ENCODE peak calls at places on chromosomes 6 and 20, in four cellular contexts. P, A, R and M are unnamed samples.

GRCh38 chr6:100461273-100461919 is 3.3 kb downstream of the SIM1 start:
- DNase-seq in P (peak; percentile 41), A (no peak), R (no peak), M (no peak)

GRCh38 chr6:99709062-99709461 is 102.4 kb downstream of the PRDM13 start:
- DNase-seq in P (no peak), A (no peak), R (no peak), M (no peak)

GRCh38 chr6:3383525-3383924 is 73.3 kb downstream of the SLC22A23 start:
- DNase-seq in P (peak; percentile 24), A (peak; percentile 79), R (peak; percentile 88), M (peak; percentile 75)

GRCh38 chr6:51153109-51153508 is 334.4 kb downstream of the TFAP2B start:
- DNase-seq in P (no peak), A (peak; percentile 54), R (no peak), M (no peak)

GRCh38 chr6:11961923-11962322 is 50.2 kb upstream of the HIVEP1 start:
- DNase-seq in P (no peak), A (no peak), R (no peak), M (no peak)

GRCh38 chr6:11710221-11710836 is 68.3 kb downstream of the ADTRP start:
- DNase-seq in P (no peak), A (no peak), R (no peak), M (no peak)

GRCh38 chr6:157715766-157716171 is 107.3 kb upstream of the SNX9 start:
- DNase-seq in P (no peak), A (no peak), R (no peak), M (no peak)

GRCh38 chr20:39117486-39117885 is 155.3 kb downstream of the DHX35 start:
- DNase-seq in P (peak; percentile 72), A (no peak), R (peak; percentile 73), M (no peak)

GRCh38 chr6:39362487-39362865 is 40.0 kb upstream of the KCNK16 start:
- DNase-seq in P (no peak), A (peak; percentile 27), R (no peak), M (no peak)

GRCh38 chr6:117298941-117299340 is 33.6 kb downstream of the VGLL2 start:
- DNase-seq in P (no peak), A (no peak), R (no peak), M (no peak)

GRCh38 chr6:117307655-117308054 is 42.3 kb downstream of the VGLL2 start:
- DNase-seq in P (no peak), A (no peak), R (no peak), M (no peak)

GRCh38 chr6:117306227-117306784 is 40.9 kb downstream of the VGLL2 start:
- DNase-seq in P (no peak), A (no peak), R (no peak), M (no peak)

GRCh38 chr6:117304446-117304845 is 39.1 kb downstream of the VGLL2 start:
- DNase-seq in P (no peak), A (no peak), R (no peak), M (no peak)

GRCh38 chr6:117303323-117303722 is 38.0 kb downstream of the VGLL2 start:
- DNase-seq in P (no peak), A (no peak), R (no peak), M (no peak)
- TF ChIP-seq POLR2A in P (no peak), A (no peak), R (no peak), M (no peak)

DNA sequence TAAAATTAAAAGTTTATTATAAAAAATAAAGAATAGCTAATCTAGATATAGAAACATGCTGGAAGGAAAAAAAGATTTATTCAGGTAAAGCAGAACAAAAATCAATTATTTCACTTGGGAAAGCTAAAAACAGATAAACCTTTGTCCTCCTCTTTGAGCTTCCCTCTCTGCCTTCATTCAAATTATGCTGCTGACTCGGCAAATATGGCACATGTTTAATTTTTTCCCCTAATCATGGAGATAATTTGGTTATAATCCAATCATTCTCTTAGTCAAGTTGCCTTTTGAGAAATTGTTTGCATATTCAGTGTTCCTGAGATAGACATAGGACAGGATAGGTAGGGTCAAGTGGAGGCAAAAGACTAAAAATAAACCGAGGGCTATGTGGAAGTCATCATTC is 556.8 kb upstream of the PTCHD4 start:
- DNase-seq in P (no peak), A (no peak), R (no peak), M (no peak)
- TF ChIP-seq CHD4 in P (no peak), A (no peak), R (no peak), M (no peak)

GRCh38 chr20:57399587-57400261 is 8.5 kb downstream of the RBM38 start:
- DNase-seq in P (no peak), A (no peak), R (no peak), M (peak; percentile 71)
- TF ChIP-seq POLR2A in P (no peak), A (no peak), R (no peak), M (no peak)

DNA sequence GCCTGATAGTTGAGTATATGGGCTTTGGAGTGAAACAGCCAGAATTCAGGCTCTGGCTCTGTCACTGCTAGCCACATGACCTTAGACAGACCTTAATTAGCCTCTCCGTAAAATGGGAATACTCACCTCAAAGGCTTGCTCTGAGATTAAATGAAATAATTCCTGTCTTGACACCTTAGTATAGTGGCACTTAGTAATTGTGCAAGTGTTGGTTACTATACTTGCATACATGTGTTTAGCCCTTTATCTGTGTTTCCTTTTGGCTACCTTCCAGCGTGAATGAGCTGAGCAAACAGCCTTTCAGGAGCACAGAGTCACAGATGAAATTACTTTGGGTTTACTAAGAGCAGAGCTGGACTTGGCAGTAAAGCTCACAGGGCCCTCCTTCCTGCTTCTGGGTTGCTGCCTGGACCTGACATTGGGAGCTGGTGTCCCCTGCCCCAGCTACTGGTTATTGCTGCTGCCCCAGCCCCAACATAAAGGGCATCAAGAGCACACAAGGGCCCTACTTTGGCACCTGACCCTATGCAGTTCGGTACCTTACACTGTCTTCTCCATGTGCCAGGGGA is 32.8 kb downstream of the CD164 start:
- DNase-seq in P (peak; percentile 58), A (peak; percentile 83), R (peak; percentile 23), M (no peak)
- TF ChIP-seq CHD4 in P (no peak), A (no peak), R (no peak), M (no peak)

DNA sequence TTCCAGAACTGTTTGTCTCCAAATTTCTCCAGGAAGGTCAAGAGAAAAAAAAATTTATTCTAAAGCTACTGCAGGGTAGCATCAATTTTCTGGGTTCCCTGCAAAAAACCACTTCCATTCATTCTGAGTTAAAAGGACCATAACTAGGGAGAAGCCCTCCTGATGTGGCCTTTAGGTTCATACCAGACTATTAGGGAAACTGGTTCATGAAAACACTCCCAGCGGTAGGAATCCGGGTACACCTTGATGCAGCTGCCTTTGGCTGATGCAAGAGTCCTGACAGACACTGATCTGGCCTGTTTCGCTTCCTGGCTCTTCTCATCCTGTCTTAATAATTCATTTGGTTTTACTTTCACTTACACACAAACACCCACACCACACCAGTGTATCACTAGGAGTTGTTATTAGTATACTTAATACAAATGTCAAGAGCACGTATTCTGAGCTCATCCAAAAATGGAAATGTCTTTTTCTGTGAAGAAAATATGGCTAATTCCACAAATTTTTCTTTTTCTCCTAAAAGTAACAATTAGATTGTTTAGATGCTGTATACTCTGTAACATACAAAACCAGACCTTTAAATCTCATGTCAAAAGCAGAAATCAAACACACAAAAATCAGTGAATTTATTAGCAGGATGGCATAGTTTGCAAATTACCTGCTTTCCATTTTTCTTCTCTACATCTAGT is 38.4 kb upstream of the ARHGAP18 start:
- DNase-seq in P (no peak), A (peak; percentile 38), R (peak; percentile 79), M (peak; percentile 82)
- TF ChIP-seq POLR2A in P (no peak), A (no peak), R (no peak), M (peak; percentile 51)

DNA sequence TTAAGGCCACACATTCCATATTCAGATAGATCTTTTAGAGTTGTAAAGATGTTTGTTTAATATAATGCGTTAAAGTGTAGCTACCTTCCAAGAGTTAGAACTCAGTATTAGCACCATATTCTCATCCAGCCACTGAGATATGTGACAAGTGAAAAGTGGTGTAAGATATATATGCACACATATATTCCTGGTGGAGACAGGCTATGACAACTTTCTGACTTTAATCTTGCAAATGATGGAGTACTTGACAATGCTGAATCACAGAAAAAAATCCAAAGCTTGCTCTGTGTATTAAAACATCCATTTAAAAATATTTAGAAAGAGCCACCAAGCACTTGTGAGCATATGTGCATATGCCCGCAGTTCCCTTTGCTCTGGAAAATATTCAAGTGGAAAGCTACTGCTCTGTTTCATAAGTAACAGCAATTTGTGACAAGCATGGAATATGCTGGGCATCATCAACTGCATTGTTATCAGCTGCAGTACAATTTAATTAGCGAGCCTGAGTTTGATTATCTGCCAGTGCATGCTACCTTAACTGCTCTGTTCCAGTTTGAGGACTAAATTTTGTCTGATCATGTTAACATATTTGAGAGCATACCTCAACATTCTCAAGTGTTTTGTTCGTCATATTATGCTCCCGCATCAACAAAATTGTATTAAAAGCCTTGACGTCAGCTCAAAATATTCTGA is 64.8 kb downstream of the VIP start:
- DNase-seq in P (no peak), A (no peak), R (no peak), M (no peak)
- TF ChIP-seq CHD4 in P (no peak), A (no peak), R (no peak), M (no peak)

DNA sequence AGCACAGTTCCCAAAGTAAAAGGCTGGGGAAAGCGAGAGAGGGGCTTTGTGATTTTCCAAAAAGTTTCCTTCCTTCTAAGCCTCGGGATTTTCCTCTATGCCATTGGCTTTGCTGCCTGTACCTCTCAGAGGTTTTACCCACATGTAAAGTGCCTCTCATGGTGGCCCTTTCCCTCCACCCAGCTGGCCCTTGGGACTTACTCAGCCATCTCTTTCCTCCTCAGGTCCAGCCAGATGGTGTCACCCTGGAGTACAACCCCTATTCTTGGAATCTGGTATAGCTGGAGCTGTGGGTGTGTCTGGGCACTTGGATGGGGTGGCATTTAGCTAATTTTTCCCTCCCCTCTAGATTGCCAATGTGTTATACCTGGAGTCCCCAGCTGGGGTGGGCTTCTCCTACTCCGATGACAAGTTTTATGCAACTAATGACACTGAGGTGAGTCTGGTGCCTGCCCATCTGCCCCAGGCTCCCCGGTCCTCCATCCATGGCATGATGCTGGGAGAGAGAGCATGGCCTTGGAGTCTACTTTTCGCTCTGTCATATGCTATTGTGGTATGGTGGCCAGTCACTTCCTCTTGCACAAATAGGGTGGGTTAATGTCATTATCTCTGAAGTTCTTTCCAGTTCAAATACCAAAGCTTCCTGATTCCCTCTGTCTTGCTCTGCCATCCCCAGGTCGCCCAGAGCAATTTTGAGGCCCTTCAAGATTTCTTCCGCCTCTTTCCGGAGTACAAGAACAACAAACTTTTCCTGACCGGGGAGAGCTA is 1.1 kb downstream of the CTSA start:
- DNase-seq in P (peak; percentile 50), A (peak; percentile 56), R (peak; percentile 44), M (no peak)
- TF ChIP-seq POLR2A in P (no peak), A (no peak), R (no peak), M (no peak)

GRCh38 chr20:53402233-53403005 is 191.2 kb downstream of the ZNF217 start:
- DNase-seq in P (no peak), A (no peak), R (no peak), M (no peak)
- TF ChIP-seq CHD4 in P (no peak), A (no peak), R (no peak), M (no peak)

DNA sequence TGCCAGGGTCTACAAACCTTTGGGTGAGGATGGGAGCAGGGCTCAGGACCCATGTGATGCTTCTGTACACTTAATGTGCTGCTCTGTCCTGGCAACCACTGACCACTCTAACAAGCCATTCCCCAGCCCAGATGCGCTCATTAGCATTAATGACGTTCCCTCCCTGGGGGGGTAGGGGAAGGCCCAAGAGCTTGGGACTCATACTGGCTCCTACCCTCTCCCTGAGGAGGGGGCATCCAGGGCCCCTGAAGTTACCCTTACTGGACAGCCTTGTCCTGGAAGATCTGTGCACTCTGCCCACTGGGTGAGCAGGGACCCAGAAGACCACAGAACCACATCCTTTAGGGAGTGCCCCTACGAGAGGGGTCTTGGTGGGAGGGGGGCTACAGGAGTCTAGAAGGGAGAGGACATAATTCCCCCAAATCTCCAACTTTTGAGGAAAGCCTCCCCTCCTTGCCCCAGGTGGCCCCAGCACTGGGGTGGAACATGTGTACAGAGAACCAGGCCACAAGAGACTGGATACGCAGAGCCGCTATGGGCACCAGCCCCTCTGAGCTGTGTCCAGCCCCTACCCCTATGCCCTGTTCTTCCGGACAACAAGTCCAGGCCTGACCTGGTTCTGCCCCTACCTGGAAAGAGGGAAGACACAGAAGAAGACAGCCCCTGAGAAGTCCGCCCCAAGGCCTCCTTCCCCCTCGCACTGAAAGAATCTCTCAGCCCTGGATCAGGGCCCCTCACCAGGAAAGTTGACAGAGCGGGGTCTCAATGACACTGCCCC is 1.4 kb downstream of the TEAD3 start:
- DNase-seq in P (no peak), A (no peak), R (no peak), M (no peak)
- TF ChIP-seq POLR2A in P (no peak), A (no peak), R (no peak), M (no peak)